ENCODE peak calls at places on chromosomes 12 and 14, in six cellular contexts. E is spleen; L is CD4-positive, alpha-beta T cell; A is pancreas; M is lower leg skin; W is astrocyte. Q is an unnamed sample.

GRCh38 chr12:76449572-76449971 is 101.4 kb upstream of the BBS10 start:
- DNase-seq in E (no peak), L (no peak), A (no peak), M (no peak), W (peak; percentile 60), Q (no peak)

GRCh38 chr12:83224012-83224411 is 537.3 kb downstream of the TMTC2 start:
- DNase-seq in E (no peak), L (no peak), A (no peak), M (no peak), W (no peak), Q (no peak)

GRCh38 chr12:112839386-112839972 is 47.9 kb downstream of the RPH3A start:
- DNase-seq in E (no peak), L (no peak), A (no peak), M (peak; percentile 13), W (peak; percentile 78), Q (no peak)

GRCh38 chr12:47014474-47014873 is 64.9 kb upstream of the PCED1B start:
- DNase-seq in E (no peak), L (no peak), A (no peak), M (no peak), W (peak; percentile 96), Q (no peak)

GRCh38 chr12:94795520-94795919 is 145.2 kb upstream of the TMCC3 start:
- DNase-seq in E (no peak), L (no peak), A (no peak), M (no peak), W (peak; percentile 47), Q (no peak)

GRCh38 chr12:46549527-46550265 is 177.1 kb upstream of the SLC38A2 start:
- DNase-seq in E (no peak), L (no peak), A (no peak), M (no peak), W (peak; percentile 78), Q (no peak)

GRCh38 chr12:77031745-77032144 is 33.6 kb downstream of the E2F7 start:
- DNase-seq in E (no peak), L (no peak), A (no peak), M (no peak), W (peak; percentile 76), Q (no peak)

GRCh38 chr12:116360579-116361403 is 83.3 kb upstream of the MED13L start:
- DNase-seq in E (peak; percentile 40), L (no peak), A (no peak), M (no peak), W (no peak), Q (no peak)

GRCh38 chr14:99737451-99737951 is 53.4 kb downstream of the CYP46A1 start:
- DNase-seq in E (no peak), L (no peak), A (peak; percentile 59), M (no peak), W (no peak), Q (peak; percentile 87)

GRCh38 chr14:77139022-77139421 is 2.6 kb downstream of the ZDHHC22 start:
- DNase-seq in E (peak; percentile 51), L (no peak), A (no peak), M (no peak), W (no peak), Q (no peak)

GRCh38 chr14:77140343-77140936 is 1.2 kb downstream of the ZDHHC22 start:
- DNase-seq in E (peak; percentile 46), L (no peak), A (no peak), M (no peak), W (no peak), Q (no peak)

GRCh38 chr14:77141592-77142288 is at the start of gene ZDHHC22:
- DNase-seq in E (no peak), L (no peak), A (no peak), M (no peak), W (no peak), Q (no peak)

GRCh38 chr14:77140937-77141591 is 527 bp downstream of the ZDHHC22 start:
- DNase-seq in E (peak; percentile 72), L (no peak), A (no peak), M (no peak), W (peak; percentile 23), Q (no peak)

GRCh38 chr14:77139540-77140342 is 1.9 kb downstream of the ZDHHC22 start:
- DNase-seq in E (peak; percentile 82), L (no peak), A (no peak), M (no peak), W (no peak), Q (no peak)
- TF ChIP-seq CTCF in E (peak; percentile 19), L (peak; percentile 20), A (no peak), M (no peak), W (peak; percentile 21), Q (peak; percentile 80)

DNA sequence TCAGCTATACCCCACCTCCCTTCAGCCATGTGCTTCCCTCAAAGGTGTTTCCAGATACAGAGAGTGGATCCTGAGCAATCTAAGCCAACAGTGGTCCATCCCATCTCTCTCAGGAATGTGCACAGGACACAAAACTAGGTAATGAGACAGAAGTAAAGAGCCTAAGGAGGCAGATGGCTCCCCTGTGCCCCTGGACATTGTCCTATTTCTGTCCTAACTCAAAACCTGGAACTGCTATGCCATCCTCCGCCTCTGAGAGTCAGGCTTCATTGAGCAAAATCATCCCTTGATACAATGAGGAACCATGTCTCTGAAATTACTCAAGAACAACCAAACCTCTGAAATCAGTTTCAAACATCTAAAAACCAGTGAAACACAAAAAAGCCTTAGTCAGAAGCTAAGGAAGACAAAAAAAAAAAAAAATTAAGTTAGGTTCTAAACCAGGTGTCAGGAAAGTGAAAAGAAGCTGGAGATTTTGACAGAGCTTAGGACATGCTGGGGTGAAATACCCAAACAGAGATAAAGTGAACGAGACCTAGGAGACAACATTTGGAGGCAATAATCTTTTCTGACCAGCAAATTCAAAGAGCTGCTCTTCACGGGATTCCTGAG is 200.3 kb upstream of the PLEKHG7 start:
- DNase-seq in E (no peak), L (no peak), A (peak; percentile 14), M (no peak), W (no peak), Q (no peak)
- TF ChIP-seq CTCF in E (no peak), L (no peak), A (no peak), M (no peak), W (no peak), Q (peak; percentile 30)

DNA sequence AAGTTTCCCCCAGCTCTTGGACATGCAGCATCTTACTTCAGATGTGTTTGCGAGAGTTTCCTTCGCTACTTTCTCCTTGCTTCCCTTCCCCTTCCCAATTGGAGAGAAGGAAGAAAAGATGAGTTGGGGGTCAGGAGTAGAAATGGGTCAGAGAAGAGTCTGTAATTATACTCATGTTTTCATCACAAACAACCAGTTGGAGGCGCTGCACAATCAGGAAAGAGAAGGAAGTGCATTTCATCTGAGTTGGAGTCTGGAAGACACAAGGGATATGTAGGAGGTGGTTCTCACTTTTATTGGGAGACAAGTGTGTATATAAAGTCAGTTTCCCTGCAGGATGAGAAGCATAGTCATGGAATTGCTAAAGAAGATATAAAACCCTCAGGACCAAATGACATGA is 31.3 kb upstream of the VSX2 start:
- DNase-seq in E (no peak), L (no peak), A (no peak), M (no peak), W (no peak), Q (no peak)
- TF ChIP-seq CTCF in E (no peak), L (no peak), A (no peak), M (no peak), W (no peak), Q (peak; percentile 29)

GRCh38 chr12:30884804-30885203 is 41.7 kb upstream of the TSPAN11 start:
- DNase-seq in E (no peak), L (no peak), A (no peak), M (no peak), W (no peak), Q (no peak)

GRCh38 chr12:30885321-30885720 is 41.2 kb upstream of the TSPAN11 start:
- DNase-seq in E (no peak), L (no peak), A (no peak), M (no peak), W (no peak), Q (no peak)

GRCh38 chr12:30880061-30880460 is 46.5 kb upstream of the TSPAN11 start:
- DNase-seq in E (no peak), L (no peak), A (no peak), M (no peak), W (no peak), Q (no peak)

GRCh38 chr12:30880813-30881212 is 45.7 kb upstream of the TSPAN11 start:
- DNase-seq in E (no peak), L (no peak), A (no peak), M (no peak), W (no peak), Q (no peak)

GRCh38 chr12:30882706-30883105 is 43.8 kb upstream of the TSPAN11 start:
- DNase-seq in E (no peak), L (no peak), A (no peak), M (no peak), W (no peak), Q (no peak)
- TF ChIP-seq CTCF in E (no peak), L (no peak), A (no peak), M (no peak), W (no peak), Q (peak; percentile 51)

GRCh38 chr14:49620182-49621113 is at the start of the genes MGAT2 and RPL36AL:
- DNase-seq in E (peak; percentile 98), L (peak; percentile 90), A (peak; percentile 99), M (peak; percentile 99), W (peak; percentile 98), Q (peak; percentile 99)
- TF ChIP-seq CTCF in E (no peak), L (peak; percentile 22), A (no peak), M (no peak), W (no peak), Q (peak; percentile 74)

GRCh38 chr14:50830044-50830931 is 674 bp downstream of the NIN start:
- DNase-seq in E (peak; percentile 94), L (peak; percentile 47), A (peak; percentile 26), M (peak; percentile 91), W (peak; percentile 34), Q (no peak)
- TF ChIP-seq CTCF in E (no peak), L (no peak), A (no peak), M (no peak), W (no peak), Q (peak; percentile 11)

DNA sequence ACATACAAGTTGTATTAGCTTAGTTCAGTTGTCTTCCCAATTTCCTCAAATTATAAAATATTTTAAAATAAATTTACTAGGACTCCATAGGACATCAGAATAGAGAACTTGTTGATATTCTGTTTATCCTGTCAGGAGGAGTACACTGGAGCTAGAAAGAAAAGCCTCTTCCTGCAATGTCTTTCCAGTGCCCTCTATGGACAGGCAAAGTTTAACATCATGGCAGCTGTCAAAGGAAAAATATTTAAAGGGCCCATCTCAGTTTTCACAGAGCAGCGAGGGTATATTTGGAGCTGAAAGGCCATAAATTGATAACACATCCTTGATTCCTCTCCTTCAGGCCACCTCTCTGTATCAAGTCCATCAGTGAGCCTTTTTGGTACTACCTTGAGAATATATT is 19.0 kb downstream of the DIP2B start:
- DNase-seq in E (no peak), L (no peak), A (no peak), M (no peak), W (no peak), Q (no peak)
- TF ChIP-seq CTCF in E (no peak), L (no peak), A (no peak), M (no peak), W (no peak), Q (no peak)